ENCODE peak calls at places on chromosomes 16 and 17, in four cellular contexts. I, H, B and P are unnamed samples.

GRCh38 chr16:10370096-10370726 is 15.7 kb upstream of the ATF7IP2 start:
- DNase-seq in H (no peak), I (no peak), B (no peak), P (no peak)

GRCh38 chr17:50708050-50709000 is 611 bp upstream of the ANKRD40 start:
- DNase-seq in B (no peak), H (no peak), I (peak; percentile 43), P (no peak)

GRCh38 chr17:64385187-64386083 is 5.2 kb downstream of the PECAM1 start:
- DNase-seq in H (peak; percentile 60), B (peak; percentile 23), I (peak; percentile 57), P (peak; percentile 97)

GRCh38 chr17:58532555-58532951 is 18.1 kb upstream of the MTMR4 start:
- DNase-seq in I (no peak), B (no peak), H (no peak), P (no peak)

GRCh38 chr17:19753049-19753444 is 4.9 kb upstream of the ALDH3A1 start:
- DNase-seq in H (no peak), B (peak; percentile 66), I (peak; percentile 93), P (no peak)

GRCh38 chr17:49554694-49555494 is 20.8 kb upstream of the NXPH3 start:
- DNase-seq in B (no peak), I (no peak), H (peak; percentile 48), P (no peak)

GRCh38 chr16:69820926-69821541 is 58.9 kb downstream of the WWP2 start:
- DNase-seq in I (peak; percentile 91), B (peak; percentile 64), H (no peak), P (no peak)

GRCh38 chr16:67659675-67660563 is at the start of gene ACD:
- DNase-seq in B (peak; percentile 90), I (peak; percentile 98), H (peak; percentile 92), P (peak; percentile 92)

GRCh38 chr17:79986441-79987186 is 49.1 kb downstream of the TBC1D16 start:
- DNase-seq in I (peak; percentile 29), H (peak; percentile 26), B (no peak), P (peak; percentile 87)

GRCh38 chr16:17171250-17172143 is 299.3 kb downstream of the XYLT1 start:
- DNase-seq in H (no peak), B (peak; percentile 25), I (no peak), P (no peak)

GRCh38 chr17:29399634-29400033 is 9.5 kb downstream of the TAOK1 start:
- DNase-seq in I (no peak), H (no peak), B (no peak), P (no peak)

GRCh38 chr16:4370570-4371480 is 823 bp upstream of the VASN start:
- DNase-seq in I (peak; percentile 85), H (no peak), B (peak; percentile 50), P (peak; percentile 89)

GRCh38 chr16:60582528-60582927 is 1453.7 kb downstream of the CDH8 start:
- DNase-seq in I (no peak), B (no peak), H (no peak), P (no peak)

GRCh38 chr16:29784901-29785500 is 5.5 kb upstream of the KIF22 start:
- DNase-seq in I (peak; percentile 74), H (no peak), B (peak; percentile 70), P (peak; percentile 80)

GRCh38 chr16:10782628-10783027 is 36.0 kb downstream of the TVP23A start:
- DNase-seq in I (no peak), H (no peak), B (no peak), P (no peak)

GRCh38 chr16:71479420-71479819 is 9.7 kb downstream of the ZNF19 start:
- DNase-seq in H (peak; percentile 45), I (peak; percentile 4), B (no peak), P (no peak)

GRCh38 chr16:71484006-71484893 is 4.9 kb downstream of the ZNF19 start:
- DNase-seq in H (peak; percentile 85), B (peak; percentile 85), I (peak; percentile 96), P (peak; percentile 86)

GRCh38 chr16:71482569-71482968 is 6.6 kb downstream of the ZNF19 start:
- DNase-seq in B (no peak), I (no peak), H (no peak), P (no peak)
- H3K4me1 ChIP-seq in B (peaks cover 7% of the 10 kb centered on the region), I (peaks cover 6% of the 10 kb centered on the region), H (no peaks in the 10 kb centered on the region), P (peaks cover 1% of the 10 kb centered on the region)

GRCh38 chr17:7588553-7589203 is 1.2 kb downstream of the SOX15 start:
- DNase-seq in B (no peak), I (no peak), H (no peak), P (no peak)
- H3K4me1 ChIP-seq in B (peaks cover 28% of the 10 kb centered on the region), I (peaks cover 49% of the 10 kb centered on the region), H (no peaks in the 10 kb centered on the region), P (peaks cover 8% of the 10 kb centered on the region)

DNA sequence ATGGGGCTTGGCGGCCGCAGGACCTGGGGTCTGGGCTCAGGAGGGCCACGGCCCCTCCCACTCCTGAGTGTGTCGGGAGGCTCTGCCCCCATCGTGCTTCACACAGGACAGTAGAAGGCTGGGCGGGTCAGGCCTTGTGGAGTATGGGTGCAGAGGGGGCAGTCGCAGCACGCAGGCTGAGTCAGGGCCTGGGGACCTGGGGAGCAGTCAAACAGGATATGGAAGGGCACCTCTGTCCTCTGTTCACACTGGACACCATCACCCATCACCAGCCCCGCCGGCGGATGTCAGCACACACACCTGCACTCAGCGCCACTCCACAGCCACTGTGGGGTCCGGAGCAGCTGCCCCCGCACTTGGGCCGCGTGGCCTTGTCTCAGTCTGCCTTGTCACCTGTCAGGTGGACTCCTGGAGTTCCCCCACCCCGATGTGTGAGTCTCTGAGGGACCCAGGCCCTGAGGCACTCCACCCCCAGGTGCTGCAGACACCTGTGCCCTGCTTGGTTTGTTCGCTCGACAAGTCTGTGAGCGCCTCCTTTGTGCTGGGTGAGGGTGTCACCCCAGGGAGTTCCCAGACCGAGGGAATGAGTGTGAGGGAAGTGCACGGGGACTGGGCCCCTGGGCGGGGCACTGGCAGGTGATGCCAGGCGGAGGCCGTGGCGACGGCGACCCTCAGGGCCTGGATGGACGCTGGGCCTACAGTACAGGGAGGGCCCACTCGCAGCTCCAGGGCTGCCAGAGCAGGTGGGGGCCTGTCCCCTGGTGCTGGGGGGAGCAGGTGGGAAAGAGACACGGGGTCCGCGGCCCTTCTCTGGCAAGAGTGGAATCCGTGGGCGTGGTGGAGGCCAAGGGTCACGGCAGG is 31.7 kb downstream of the ZFPM1 start:
- DNase-seq in B (no peak), H (no peak), I (no peak), P (no peak)
- H3K4me1 ChIP-seq in B (peaks cover 85% of the 10 kb centered on the region), H (peaks cover 68% of the 10 kb centered on the region), I (no peaks in the 10 kb centered on the region), P (no peaks in the 10 kb centered on the region)

GRCh38 chr16:583815-584591 is 5.9 kb upstream of the RAB40C start:
- DNase-seq in B (peak; percentile 54), I (no peak), H (no peak), P (peak; percentile 56)
- H3K4me1 ChIP-seq in B (peaks cover 88% of the 10 kb centered on the region), I (peaks cover 31% of the 10 kb centered on the region), H (peaks cover 3% of the 10 kb centered on the region), P (peaks cover 6% of the 10 kb centered on the region)

DNA sequence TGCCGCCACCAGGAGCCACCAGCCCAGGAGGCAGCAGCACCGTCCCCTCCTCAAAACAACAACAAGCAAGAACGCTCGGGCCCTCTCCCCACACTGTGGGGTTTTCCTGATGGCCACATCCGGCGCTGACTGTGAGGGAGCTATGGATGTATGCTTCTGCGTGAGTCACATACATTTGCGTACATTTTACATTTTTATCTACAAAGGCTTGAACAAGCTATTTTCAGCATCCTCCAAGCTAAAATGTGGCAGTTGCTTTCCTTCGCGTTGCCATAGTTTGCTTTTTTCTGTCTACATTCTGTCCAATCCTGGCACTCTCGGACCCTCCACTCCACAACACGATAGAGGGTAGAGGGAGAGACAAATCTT is 2.0 kb upstream of the ABR start:
- DNase-seq in B (no peak), I (no peak), H (no peak), P (no peak)
- H3K4me1 ChIP-seq in B (peaks cover 28% of the 10 kb centered on the region), I (peaks cover 26% of the 10 kb centered on the region), H (peaks cover 12% of the 10 kb centered on the region), P (peaks cover 4% of the 10 kb centered on the region)

GRCh38 chr17:36942631-36943125 is 5.4 kb downstream of the LHX1 start:
- DNase-seq in I (no peak), H (no peak), B (no peak), P (no peak)

GRCh38 chr17:36940313-36941264 is 3.3 kb downstream of the LHX1 start:
- DNase-seq in I (no peak), H (no peak), B (no peak), P (no peak)

GRCh38 chr17:36939944-36940312 is 2.7 kb downstream of the LHX1 start:
- DNase-seq in H (no peak), B (no peak), I (no peak), P (no peak)

GRCh38 chr17:36942031-36942599 is 4.8 kb downstream of the LHX1 start:
- DNase-seq in H (no peak), I (no peak), B (no peak), P (no peak)

DNA sequence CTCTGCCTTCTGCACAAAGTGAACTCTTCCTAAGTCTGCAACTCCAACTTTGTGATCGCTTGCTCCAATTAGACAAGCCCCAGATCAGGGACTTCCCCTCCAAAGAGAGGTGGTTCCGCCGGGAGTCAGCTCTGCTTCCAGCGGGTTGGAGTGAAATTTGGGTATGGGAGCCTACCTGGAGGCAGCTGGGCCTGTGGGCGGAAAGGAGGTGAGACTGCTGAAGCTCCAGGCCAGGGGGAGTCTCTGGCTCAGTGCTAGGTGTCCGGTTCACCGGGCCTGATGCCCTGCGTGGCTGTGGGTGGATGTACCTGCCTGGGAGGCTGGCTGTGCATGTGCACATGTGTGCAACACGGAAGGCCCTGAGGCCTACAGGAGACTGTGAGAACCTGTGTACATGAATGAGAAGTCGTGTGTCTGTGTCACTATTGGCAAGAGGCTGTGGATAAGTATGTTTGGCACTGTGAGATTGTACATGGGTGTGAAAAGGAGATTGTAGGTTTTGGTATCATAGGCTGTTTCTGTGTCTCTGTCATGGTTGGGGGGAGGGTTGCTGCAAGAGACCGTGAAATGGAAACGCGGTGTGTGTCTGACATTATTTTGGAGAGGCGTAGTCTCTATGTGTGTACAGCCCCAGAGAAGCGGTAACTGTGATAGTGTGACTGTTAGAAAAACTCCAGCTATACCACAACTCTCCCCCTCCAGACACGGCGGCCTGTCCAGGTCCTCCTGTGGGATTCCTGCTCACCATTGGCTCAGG is 4.2 kb downstream of the LHX1 start:
- DNase-seq in H (no peak), I (no peak), B (no peak), P (no peak)
- H3K4me1 ChIP-seq in H (peaks cover 3% of the 10 kb centered on the region), I (peaks cover 8% of the 10 kb centered on the region), B (peaks cover 49% of the 10 kb centered on the region), P (peaks cover 5% of the 10 kb centered on the region)

GRCh38 chr17:82098169-82098938 is at the start of gene FASN:
- DNase-seq in H (peak; percentile 96), I (peak; percentile 98), B (peak; percentile 94), P (peak; percentile 97)

GRCh38 chr17:82097919-82098168 is 192 bp downstream of the FASN start:
- DNase-seq in B (no peak), I (no peak), H (no peak), P (no peak)

GRCh38 chr17:82096709-82097186 is 1.3 kb downstream of the FASN start:
- DNase-seq in I (no peak), H (no peak), B (no peak), P (no peak)

GRCh38 chr17:82095777-82096708 is 2.0 kb downstream of the FASN start:
- DNase-seq in I (no peak), H (no peak), B (no peak), P (peak; percentile 24)

DNA sequence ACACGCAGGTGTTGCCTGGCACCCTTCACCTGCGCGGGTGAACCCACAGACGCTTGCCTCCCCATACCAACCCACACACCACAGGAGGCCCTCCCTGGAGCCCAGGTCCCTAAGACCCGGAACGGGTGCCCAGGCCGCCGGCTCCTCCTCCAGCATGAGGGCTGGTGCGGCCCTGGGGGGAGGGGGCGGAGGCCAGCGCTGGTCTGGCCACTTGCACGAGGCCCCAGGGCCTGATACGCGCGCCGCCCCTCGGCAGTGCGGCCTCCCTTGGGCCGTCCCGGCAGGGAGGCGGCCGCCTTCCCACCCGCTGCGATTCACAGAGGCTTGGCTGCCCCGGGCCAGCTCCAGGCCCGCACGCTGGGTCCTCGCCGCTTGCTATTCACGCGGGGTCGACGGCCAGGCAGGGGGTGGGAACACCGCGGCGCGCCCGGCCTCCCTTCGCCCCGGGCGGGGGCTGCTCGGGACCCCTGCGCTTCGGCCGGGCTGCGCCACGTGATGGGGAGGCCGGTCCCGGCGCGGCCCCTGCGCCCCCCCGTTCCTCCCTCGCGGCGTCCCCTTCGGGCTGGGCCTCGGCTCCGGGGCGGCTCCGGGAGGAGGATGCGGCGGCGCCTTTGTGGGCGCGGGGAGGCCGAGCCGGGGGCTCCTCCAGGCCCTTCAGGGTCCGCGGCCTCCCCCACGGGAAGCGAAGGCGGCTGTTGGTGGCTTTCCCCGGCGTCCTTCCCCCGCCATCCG is 683 bp downstream of the FASN start:
- DNase-seq in B (peak; percentile 59), I (peak; percentile 76), H (no peak), P (peak; percentile 74)
- H3K4me1 ChIP-seq in B (peaks cover 47% of the 10 kb centered on the region), I (peaks cover 33% of the 10 kb centered on the region), H (peaks cover 44% of the 10 kb centered on the region), P (peaks cover 8% of the 10 kb centered on the region)